ENCODE peak calls at places on chromosomes 2 and 18, in ten cellular contexts. Z is cardiac muscle cell, H is adrenal gland, K is kidney, U is fibroblast of lung, N is dorsolateral prefrontal cortex, C is right lobe of liver, S is fibroblast of the aortic adventitia, Q is AG04449, P is GM23338. L is an unnamed sample.

GRCh38 chr2:101151859-101152194 is 645 bp upstream of the TBC1D8 start:
- DNase-seq in Z (peak), H (no peak), K (no peak), U (no peak), N (no peak), C (no peak), S (no peak), Q (no peak), P (no peak), L (no peak)

GRCh38 chr2:116787808-116788207 is 1026.7 kb upstream of the DDX18 start:
- DNase-seq in Z (no peak), H (no peak), K (no peak), U (no peak), N (no peak), C (no peak), S (no peak), Q (no peak), P (no peak), L (no peak)

GRCh38 chr18:74124642-74125041 is 23.0 kb downstream of the FBXO15 start:
- DNase-seq in Z (no peak), H (no peak), K (no peak), U (no peak), N (no peak), C (no peak), S (no peak), Q (peak), P (no peak), L (no peak)

GRCh38 chr2:18169787-18170175 is 291.3 kb downstream of the KCNS3 start:
- DNase-seq in Z (no peak), H (no peak), K (no peak), U (no peak), N (no peak), C (no peak), S (no peak), Q (no peak), P (no peak), L (no peak)

GRCh38 chr18:59918320-59918755 is 18.5 kb downstream of the PMAIP1 start:
- DNase-seq in Z (peak), H (peak), K (peak), U (peak), N (no peak), C (peak), S (peak), Q (no peak), P (no peak), L (no peak)

GRCh38 chr2:200348897-200349563 is 42.5 kb downstream of the SPATS2L start:
- DNase-seq in Z (no peak), H (no peak), K (no peak), U (no peak), N (no peak), C (no peak), S (no peak), Q (no peak), P (no peak), L (no peak)

GRCh38 chr2:178796079-178796677 is 11.0 kb downstream of the TTN start:
- DNase-seq in Z (no peak), H (no peak), K (no peak), U (peak), N (no peak), C (no peak), S (peak), Q (peak), P (peak), L (peak)

GRCh38 chr2:120979398-120979797 is 243.7 kb downstream of the GLI2 start:
- DNase-seq in Z (no peak), H (no peak), K (no peak), U (no peak), N (no peak), C (no peak), S (no peak), Q (no peak), P (no peak), L (no peak)

GRCh38 chr2:209772316-209772715 is 684 bp downstream of the UNC80 start:
- DNase-seq in Z (peak), H (no peak), K (no peak), U (no peak), N (peak), C (no peak), S (no peak), Q (no peak), P (peak), L (no peak)

GRCh38 chr2:118202707-118203303 is 114.5 kb downstream of the INSIG2 start:
- DNase-seq in Z (peak), H (peak), K (no peak), U (peak), N (peak), C (no peak), S (peak), Q (no peak), P (peak), L (peak)

GRCh38 chr2:170878505-170878904 is 50.5 kb upstream of the GORASP2 start:
- DNase-seq in Z (no peak), H (no peak), K (no peak), U (no peak), N (no peak), C (no peak), S (peak), Q (no peak), P (no peak), L (no peak)

DNA sequence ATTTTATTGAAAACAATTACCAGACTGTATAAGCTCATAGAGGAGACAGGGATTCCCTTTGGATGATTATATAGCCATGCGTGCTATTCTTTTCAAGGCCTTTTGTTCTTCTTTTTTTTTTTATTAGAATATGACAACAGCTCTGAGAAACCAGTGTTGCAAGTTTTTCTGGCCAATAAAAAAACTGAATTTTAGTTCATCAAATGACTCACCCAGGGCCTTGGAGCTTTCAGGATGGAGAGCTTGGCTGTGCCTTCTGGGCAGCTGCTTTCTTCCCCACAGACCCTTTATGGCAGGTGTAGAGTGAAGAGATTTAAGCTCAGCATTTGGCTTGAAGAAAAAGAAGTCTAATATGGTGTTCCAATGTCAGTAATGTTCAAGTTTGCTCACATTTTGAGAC is 497.9 kb upstream of the FANCL start:
- DNase-seq in Z (no peak), H (no peak), K (no peak), U (no peak), N (no peak), C (no peak), S (no peak), Q (no peak), P (no peak), L (no peak)
- H3K4me3 ChIP-seq in Z (no peak), H (no peak), K (no peak), U (no peak), N (no peak), C (no peak), S (no peak), Q (no peak), P (no peak), L (no peak)

GRCh38 chr18:43596106-43596712 is 318.9 kb upstream of the SYT4 start:
- DNase-seq in Z (peak), H (no peak), K (no peak), U (peak), N (no peak), C (no peak), S (peak), Q (no peak), P (no peak), L (no peak)
- TF ChIP-seq CTCF in Z (peak), H (peak), K (peak), U (peak), N (peak), C (peak), S (peak), Q (peak), P (peak), L (peak)

GRCh38 chr2:115162454-115163293 is 720.2 kb downstream of the DPP10 start:
- DNase-seq in Z (peak), H (no peak), K (no peak), U (no peak), N (peak), C (no peak), S (no peak), Q (no peak), P (peak), L (no peak)

GRCh38 chr2:115161531-115162453 is 719.4 kb downstream of the DPP10 start:
- DNase-seq in Z (peak), H (peak), K (peak), U (no peak), N (peak), C (no peak), S (no peak), Q (no peak), P (peak), L (no peak)

GRCh38 chr2:115163572-115163971 is 721.1 kb downstream of the DPP10 start:
- DNase-seq in Z (no peak), H (no peak), K (no peak), U (no peak), N (peak), C (no peak), S (no peak), Q (no peak), P (peak), L (no peak)

GRCh38 chr2:115165529-115166109 is 723.2 kb downstream of the DPP10 start:
- DNase-seq in Z (peak), H (peak), K (no peak), U (peak), N (peak), C (no peak), S (peak), Q (no peak), P (peak), L (no peak)

DNA sequence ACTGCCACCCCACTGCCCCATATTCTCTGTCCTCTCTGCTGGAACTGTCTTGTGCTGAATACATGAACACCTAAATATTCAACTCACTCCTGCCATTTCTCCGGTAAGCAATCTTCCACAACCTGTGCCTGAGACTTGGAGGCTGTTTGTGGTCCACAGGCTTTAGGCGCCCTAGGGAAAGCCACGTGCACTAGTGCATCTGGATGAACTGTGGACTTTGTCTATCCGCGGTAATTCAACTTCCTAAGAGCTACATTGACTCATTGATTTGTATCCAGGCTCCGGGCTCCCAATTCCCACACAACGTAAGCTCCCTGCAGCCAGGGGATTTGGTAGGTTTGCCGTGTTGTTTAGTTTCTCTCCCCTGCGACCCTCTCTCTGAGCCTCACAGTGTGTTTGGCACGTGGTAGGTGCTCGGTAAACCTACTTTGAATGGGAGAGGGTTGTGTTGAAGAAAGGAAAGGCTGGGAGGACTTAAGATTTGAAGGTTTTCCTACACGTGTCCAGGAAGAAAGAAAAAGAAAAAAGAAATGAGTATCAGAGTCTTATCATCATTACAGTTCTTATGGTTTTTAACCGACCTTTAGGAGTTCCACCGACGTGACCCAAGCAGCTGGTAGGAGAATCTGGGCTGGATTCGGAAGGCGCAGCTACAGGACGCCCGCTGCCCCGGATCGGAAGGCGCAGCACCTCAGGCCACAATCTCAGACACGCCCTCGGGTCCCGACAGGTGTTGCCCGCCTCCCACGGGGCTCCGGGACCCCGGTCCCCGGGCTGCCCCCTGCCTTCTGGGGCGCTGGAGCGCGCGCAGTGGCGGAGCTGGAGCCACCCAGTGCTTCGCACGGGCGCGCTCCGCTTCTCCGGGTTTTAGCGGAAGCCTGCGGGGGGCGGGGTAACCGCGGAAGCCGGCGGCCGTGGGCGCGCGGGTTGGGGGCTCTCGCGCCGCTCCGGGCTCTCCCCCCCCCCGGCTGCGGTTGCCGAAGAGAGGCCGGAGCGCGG is 718.4 kb downstream of the DPP10 start:
- DNase-seq in Z (peak), H (peak), K (no peak), U (no peak), N (peak), C (no peak), S (no peak), Q (no peak), P (peak), L (no peak)
- H3K4me3 ChIP-seq in Z (peak), H (no peak), K (no peak), U (no peak), N (peak), C (no peak), S (no peak), Q (no peak), P (peak), L (no peak)

GRCh38 chr2:54750040-54750439 is 26.6 kb downstream of the EML6 start:
- DNase-seq in Z (no peak), H (no peak), K (no peak), U (no peak), N (no peak), C (peak), S (peak), Q (no peak), P (no peak), L (no peak)

GRCh38 chr2:54757496-54757895 is 34.0 kb downstream of the EML6 start:
- DNase-seq in Z (peak), H (peak), K (no peak), U (no peak), N (peak), C (no peak), S (peak), Q (no peak), P (peak), L (no peak)

GRCh38 chr2:54760310-54760709 is 36.8 kb downstream of the EML6 start:
- DNase-seq in Z (no peak), H (no peak), K (no peak), U (no peak), N (no peak), C (no peak), S (no peak), Q (no peak), P (no peak), L (no peak)

GRCh38 chr2:54752439-54752838 is 29.0 kb downstream of the EML6 start:
- DNase-seq in Z (no peak), H (no peak), K (no peak), U (no peak), N (no peak), C (no peak), S (no peak), Q (no peak), P (no peak), L (no peak)

GRCh38 chr2:54755641-54756326 is 32.3 kb downstream of the EML6 start:
- DNase-seq in Z (no peak), H (no peak), K (no peak), U (no peak), N (no peak), C (no peak), S (no peak), Q (no peak), P (peak), L (no peak)
- TF ChIP-seq CTCF in Z (no peak), H (no peak), K (no peak), U (no peak), N (no peak), C (no peak), S (no peak), Q (no peak), P (no peak), L (no peak)

GRCh38 chr2:235194351-235194750 is 242.5 kb downstream of the SH3BP4 start:
- DNase-seq in Z (no peak), H (no peak), K (no peak), U (no peak), N (peak), C (no peak), S (no peak), Q (no peak), P (no peak), L (no peak)
- H3K4me3 ChIP-seq in Z (no peak), H (no peak), K (no peak), U (no peak), N (no peak), C (no peak), S (no peak), Q (no peak), P (no peak), L (no peak)

GRCh38 chr2:2542966-2543555 is 212.0 kb upstream of the MYT1L start:
- DNase-seq in Z (no peak), H (no peak), K (peak), U (no peak), N (no peak), C (no peak), S (no peak), Q (no peak), P (peak), L (no peak)
- TF ChIP-seq CTCF in Z (no peak), H (no peak), K (no peak), U (no peak), N (peak), C (no peak), S (no peak), Q (no peak), P (no peak), L (no peak)

GRCh38 chr2:233353101-233353768 is 1.1 kb upstream of the DGKD start:
- DNase-seq in Z (no peak), H (no peak), K (no peak), U (no peak), N (no peak), C (peak), S (no peak), Q (no peak), P (no peak), L (no peak)
- H3K4me3 ChIP-seq in Z (peak), H (no peak), K (peak), U (no peak), N (peak), C (peak), S (no peak), Q (no peak), P (peak), L (no peak)

DNA sequence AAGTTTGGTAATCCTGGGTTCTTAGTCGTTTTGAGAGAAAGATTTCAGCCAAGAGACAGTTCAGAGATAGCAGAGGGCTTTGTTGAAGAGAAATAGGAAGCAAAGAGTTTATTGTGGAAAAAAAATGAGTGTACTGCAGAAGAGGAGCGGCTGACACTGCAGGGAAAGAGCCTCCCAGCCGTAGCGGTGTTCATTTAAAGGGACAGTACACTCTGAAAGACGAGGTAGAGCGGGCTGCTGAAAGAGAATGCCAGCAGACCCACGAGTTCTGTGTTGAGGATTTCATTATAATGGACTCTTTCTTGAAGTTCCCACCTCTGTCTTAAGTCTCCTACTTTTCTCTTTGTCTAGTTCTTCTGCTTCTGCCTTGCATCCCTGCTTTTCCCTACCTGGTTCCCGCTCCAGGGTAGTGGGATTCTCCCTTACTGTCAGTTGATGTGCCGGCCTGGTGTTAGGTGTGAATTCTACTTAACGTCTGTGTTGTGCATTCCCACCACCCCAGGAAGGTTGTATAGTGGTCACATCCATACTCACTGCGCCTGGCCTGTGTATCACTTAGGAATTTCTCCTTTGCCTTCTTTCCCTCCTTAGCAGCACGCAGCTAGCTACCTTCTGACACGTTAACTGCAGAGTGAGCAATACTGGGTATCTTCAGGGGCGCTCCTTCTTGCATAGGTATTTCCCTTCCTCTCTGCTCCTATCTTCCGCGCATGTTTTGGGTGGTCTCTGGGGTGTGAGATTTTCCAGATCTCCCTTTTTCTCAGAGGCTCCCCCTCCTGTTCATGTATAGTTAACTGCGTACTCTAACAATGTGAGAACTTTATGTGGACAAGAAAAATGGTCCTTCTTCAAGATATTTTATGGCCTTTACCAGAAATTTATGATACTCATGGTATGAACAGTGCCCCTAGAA is 164.5 kb downstream of the PTH2R start:
- DNase-seq in Z (no peak), H (no peak), K (no peak), U (no peak), N (no peak), C (no peak), S (no peak), Q (no peak), P (peak), L (no peak)
- TF ChIP-seq CTCF in Z (no peak), H (no peak), K (no peak), U (no peak), N (no peak), C (no peak), S (no peak), Q (no peak), P (peak), L (no peak)

DNA sequence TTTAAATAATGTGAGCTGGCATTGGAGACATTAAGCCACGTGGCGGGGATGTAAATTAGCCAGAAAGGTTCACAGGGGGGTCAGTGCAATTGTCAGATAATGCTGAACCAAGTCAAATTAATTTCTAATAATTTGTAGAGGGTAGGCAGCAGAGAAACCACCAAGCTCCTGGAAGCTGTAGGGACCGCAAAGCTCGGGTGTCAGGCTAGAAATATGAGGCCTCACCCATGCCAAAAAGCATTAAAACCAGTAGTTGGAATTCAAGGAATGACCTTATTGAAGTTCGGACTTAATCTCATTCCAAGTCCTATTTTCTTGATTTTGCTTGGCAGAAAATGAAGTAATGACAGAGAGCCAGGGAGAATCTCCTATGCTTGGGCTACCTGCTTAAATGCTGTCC is 519.8 kb downstream of the SLC4A3 start:
- DNase-seq in Z (no peak), H (no peak), K (no peak), U (peak), N (no peak), C (no peak), S (peak), Q (peak), P (no peak), L (peak)
- H3K4me3 ChIP-seq in Z (no peak), H (no peak), K (no peak), U (no peak), N (no peak), C (no peak), S (no peak), Q (no peak), P (no peak), L (no peak)

GRCh38 chr2:145022671-145023330 is 502.9 kb upstream of the ZEB2 start:
- DNase-seq in Z (no peak), H (no peak), K (no peak), U (peak), N (no peak), C (no peak), S (peak), Q (peak), P (no peak), L (peak)

GRCh38 chr2:145022021-145022670 is 502.2 kb upstream of the ZEB2 start:
- DNase-seq in Z (no peak), H (no peak), K (no peak), U (no peak), N (no peak), C (no peak), S (peak), Q (no peak), P (no peak), L (no peak)

GRCh38 chr2:145025382-145025781 is 505.5 kb upstream of the ZEB2 start:
- DNase-seq in Z (no peak), H (no peak), K (no peak), U (no peak), N (no peak), C (no peak), S (no peak), Q (no peak), P (no peak), L (no peak)

GRCh38 chr2:145020694-145021093 is 500.8 kb upstream of the ZEB2 start:
- DNase-seq in Z (no peak), H (no peak), K (no peak), U (no peak), N (no peak), C (no peak), S (no peak), Q (no peak), P (no peak), L (no peak)

GRCh38 chr2:145023331-145023934 is 503.5 kb upstream of the ZEB2 start:
- DNase-seq in Z (no peak), H (no peak), K (no peak), U (no peak), N (no peak), C (no peak), S (no peak), Q (no peak), P (no peak), L (no peak)
- TF ChIP-seq CTCF in Z (no peak), H (no peak), K (no peak), U (no peak), N (no peak), C (no peak), S (no peak), Q (no peak), P (no peak), L (no peak)